ENCODE peak calls at places on chromosome 1, in six cellular contexts. M, L, O, X, C and R are unnamed samples.

GRCh38 chr1:89779541-89779940 is 41.3 kb upstream of the LRRC8D start:
- DNase-seq in M (no peak), L (no peak), O (no peak), X (no peak), C (no peak), R (no peak)

GRCh38 chr1:235078927-235079381 is 49.7 kb downstream of the TOMM20 start:
- DNase-seq in M (no peak), L (no peak), O (no peak), X (no peak), C (no peak), R (no peak)

GRCh38 chr1:217106231-217106630 is 383.0 kb upstream of the ESRRG start:
- DNase-seq in M (no peak), L (no peak), O (no peak), X (no peak), C (no peak), R (no peak)

GRCh38 chr1:112881742-112882127 is 74.3 kb downstream of the SLC16A1 start:
- DNase-seq in M (no peak), L (no peak), O (no peak), X (no peak), C (no peak), R (no peak)

GRCh38 chr1:205477759-205478247 is 22.0 kb upstream of the BLACAT1 start:
- DNase-seq in M (peak; percentile 57), L (no peak), O (no peak), X (no peak), C (peak; percentile 60), R (no peak)

GRCh38 chr1:88984553-88984945 is 7.9 kb downstream of the KYAT3 start:
- DNase-seq in M (no peak), L (no peak), O (no peak), X (no peak), C (no peak), R (no peak)

GRCh38 chr1:232493869-232494268 is 136.1 kb downstream of the SIPA1L2 start:
- DNase-seq in M (no peak), L (no peak), O (no peak), X (no peak), C (no peak), R (no peak)

GRCh38 chr1:43994794-43995790 is 3.7 kb downstream of the CCDC24 start:
- DNase-seq in M (no peak), L (peak; percentile 40), O (no peak), X (no peak), C (no peak), R (no peak)

GRCh38 chr1:117559139-117559538 is 46.7 kb upstream of the TENT5C start:
- DNase-seq in M (no peak), L (no peak), O (no peak), X (no peak), C (no peak), R (no peak)

GRCh38 chr1:17915511-17916205 is 160.5 kb downstream of the ACTL8 start:
- DNase-seq in M (no peak), L (no peak), O (no peak), X (no peak), C (no peak), R (no peak)

GRCh38 chr1:43008425-43009108 is 49.9 kb upstream of the SLC2A1 start:
- DNase-seq in M (no peak), L (peak; percentile 93), O (no peak), X (no peak), C (no peak), R (no peak)

GRCh38 chr1:108000620-108001105 is 35.7 kb upstream of the VAV3 start:
- DNase-seq in M (peak; percentile 68), L (peak; percentile 11), O (no peak), X (no peak), C (peak; percentile 17), R (no peak)

GRCh38 chr1:156708245-156708661 is 2.9 kb upstream of the CRABP2 start:
- DNase-seq in M (no peak), L (no peak), O (no peak), X (no peak), C (no peak), R (no peak)

GRCh38 chr1:222712253-222713090 is at the start of the genes AIDA and BROX:
- DNase-seq in M (peak; percentile 97), L (peak; percentile 72), O (peak; percentile 83), X (peak; percentile 93), C (peak; percentile 95), R (peak; percentile 50)

GRCh38 chr1:183129921-183130675 is 56.0 kb upstream of the LAMC2 start:
- DNase-seq in M (no peak), L (no peak), O (no peak), X (no peak), C (no peak), R (no peak)